ENCODE peak calls at places on chromosomes 12 and 14, in ten cellular contexts. O is HFF-Myc; T is uterus; C is neural crest cell; G is Peyer's patch; W is RWPE2; B is CD8-positive, alpha-beta T cell; E is cardiac muscle cell; S is foreskin fibroblast; P is A549. D is an unnamed sample.

GRCh38 chr12:21627924-21628323 is 23.3 kb upstream of the GYS2 start:
- DNase-seq in O (no peak), T (no peak), C (no peak), G (no peak), W (no peak), B (no peak), E (peak; percentile 30), S (no peak), P (no peak), D (no peak)

GRCh38 chr12:38745601-38746000 is 159.8 kb downstream of the CPNE8 start:
- DNase-seq in O (no peak), T (no peak), C (no peak), G (no peak), W (no peak), B (no peak), E (no peak), S (no peak), P (no peak), D (no peak)

GRCh38 chr12:10143205-10143604 is 13.2 kb upstream of the CLEC7A start:
- DNase-seq in O (no peak), T (no peak), C (no peak), G (no peak), W (no peak), B (no peak), E (no peak), S (peak; percentile 3), P (no peak), D (no peak)

GRCh38 chr14:21476526-21476924 is 234 bp downstream of the RAB2B start:
- DNase-seq in O (no peak), T (no peak), C (no peak), G (peak; percentile 90), W (peak; percentile 92), B (peak; percentile 76), E (no peak), S (peak; percentile 84), P (peak; percentile 72), D (peak; percentile 68)

GRCh38 chr14:30521899-30522736 is 36.8 kb upstream of the G2E3 start:
- DNase-seq in O (peak; percentile 10), T (no peak), C (no peak), G (no peak), W (no peak), B (no peak), E (peak; percentile 58), S (peak; percentile 60), P (peak; percentile 8), D (no peak)

GRCh38 chr12:26250801-26251200 is 55.4 kb downstream of the SSPN start:
- DNase-seq in O (no peak), T (no peak), C (no peak), G (no peak), W (no peak), B (no peak), E (no peak), S (no peak), P (no peak), D (no peak)

GRCh38 chr14:79583738-79584405 is 627.4 kb downstream of the DIO2 start:
- DNase-seq in O (no peak), T (no peak), C (no peak), G (no peak), W (no peak), B (no peak), E (no peak), S (peak; percentile 56), P (no peak), D (no peak)

GRCh38 chr14:101571004-101571403 is 9.7 kb downstream of the DIO3 start:
- DNase-seq in O (no peak), T (no peak), C (no peak), G (no peak), W (no peak), B (no peak), E (no peak), S (no peak), P (no peak), D (no peak)

GRCh38 chr12:69583203-69583602 is 2.1 kb upstream of the CCT2 start:
- DNase-seq in O (no peak), T (no peak), C (no peak), G (no peak), W (no peak), B (no peak), E (peak; percentile 50), S (peak; percentile 39), P (no peak), D (no peak)

GRCh38 chr12:48084066-48084465 is 21.8 kb downstream of the SENP1 start:
- DNase-seq in O (no peak), T (no peak), C (no peak), G (no peak), W (no peak), B (no peak), E (no peak), S (peak; percentile 48), P (no peak), D (no peak)
- TF ChIP-seq CTCF in O (no peak), T (peak; percentile 39), C (peak; percentile 60), G (no peak), W (peak; percentile 36), B (no peak), E (peak; percentile 33), S (no peak), P (peak; percentile 43), D (no peak)

DNA sequence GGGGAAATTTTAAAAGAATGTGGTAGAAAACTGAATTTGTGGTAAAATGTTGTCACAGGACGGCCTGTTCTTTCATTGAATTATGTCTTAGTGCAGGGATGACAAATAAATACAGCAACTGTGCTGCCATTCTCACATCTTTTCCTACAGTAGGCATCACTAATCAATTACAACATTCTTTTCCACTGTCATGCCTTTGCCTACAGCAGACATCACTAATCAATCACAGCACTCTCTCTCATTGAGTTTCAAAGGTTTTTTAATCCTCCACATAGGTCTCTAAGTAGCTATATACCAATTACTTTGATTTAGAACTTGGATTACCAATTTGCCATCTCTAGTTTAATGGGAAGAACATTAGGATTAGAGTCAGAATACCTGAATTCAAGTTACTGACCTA is 30.1 kb downstream of the NTF3 start:
- DNase-seq in O (no peak), T (no peak), C (no peak), G (no peak), W (no peak), B (no peak), E (no peak), S (no peak), P (no peak), D (no peak)
- TF ChIP-seq CTCF in O (no peak), T (no peak), C (no peak), G (no peak), W (no peak), B (no peak), E (no peak), S (no peak), P (no peak), D (no peak)

GRCh38 chr14:92199763-92200162 is 78.0 kb downstream of the CPSF2 start:
- DNase-seq in O (no peak), T (no peak), C (no peak), G (no peak), W (no peak), B (no peak), E (no peak), S (no peak), P (no peak), D (no peak)
- TF ChIP-seq CTCF in O (peak; percentile 17), T (no peak), C (no peak), G (no peak), W (no peak), B (no peak), E (no peak), S (peak; percentile 3), P (no peak), D (no peak)

GRCh38 chr12:132219323-132219722 is 75.1 kb downstream of the NOC4L start:
- DNase-seq in O (no peak), T (no peak), C (no peak), G (no peak), W (no peak), B (no peak), E (no peak), S (no peak), P (no peak), D (no peak)

GRCh38 chr12:132217371-132217770 is 73.1 kb downstream of the NOC4L start:
- DNase-seq in O (no peak), T (no peak), C (no peak), G (no peak), W (no peak), B (no peak), E (no peak), S (no peak), P (no peak), D (no peak)

GRCh38 chr12:132217800-132218518 is 73.7 kb downstream of the NOC4L start:
- DNase-seq in O (no peak), T (no peak), C (no peak), G (no peak), W (no peak), B (no peak), E (no peak), S (no peak), P (no peak), D (no peak)

GRCh38 chr12:132218519-132218860 is 74.2 kb downstream of the NOC4L start:
- DNase-seq in O (no peak), T (no peak), C (no peak), G (no peak), W (no peak), B (no peak), E (no peak), S (no peak), P (no peak), D (no peak)

GRCh38 chr12:132218915-132219314 is 74.7 kb downstream of the NOC4L start:
- DNase-seq in O (no peak), T (no peak), C (peak; percentile 29), G (no peak), W (no peak), B (peak; percentile 6), E (peak; percentile 42), S (peak; percentile 15), P (peak; percentile 68), D (no peak)
- TF ChIP-seq CTCF in O (peak; percentile 30), T (peak; percentile 16), C (peak; percentile 57), G (peak; percentile 31), W (peak; percentile 18), B (peak; percentile 61), E (peak; percentile 15), S (no peak), P (peak; percentile 44), D (peak; percentile 15)

GRCh38 chr12:54169036-54169435 is 19.7 kb downstream of the SMUG1 start:
- DNase-seq in O (no peak), T (no peak), C (no peak), G (no peak), W (no peak), B (no peak), E (no peak), S (no peak), P (no peak), D (no peak)
- TF ChIP-seq CTCF in O (peak; percentile 27), T (no peak), C (no peak), G (no peak), W (no peak), B (no peak), E (no peak), S (no peak), P (no peak), D (no peak)

GRCh38 chr12:42586268-42586667 is 3.3 kb downstream of the PRICKLE1 start:
- DNase-seq in O (no peak), T (no peak), C (no peak), G (no peak), W (no peak), B (no peak), E (no peak), S (peak; percentile 39), P (no peak), D (no peak)
- TF ChIP-seq CTCF in O (no peak), T (no peak), C (no peak), G (no peak), W (no peak), B (no peak), E (peak; percentile 26), S (peak; percentile 13), P (no peak), D (no peak)

D was measured in natural killer cell.